ENCODE peak calls at places on chromosomes 5 and 9, in seven cellular contexts. G is trophoblast cell, S is IMR-90, B is mesendoderm, M is mesenchymal stem cell, Y is H9, R is H1. E is an unnamed sample.

GRCh38 chr9:2291980-2292704 is 277.0 kb downstream of the SMARCA2 start:
- DNase-seq in G (peak), S (no peak), B (peak), M (no peak), Y (no peak), R (no peak), E (no peak)

GRCh38 chr5:147037517-147038205 is 159.1 kb upstream of the PPP2R2B start:
- DNase-seq in G (no peak), S (peak), B (no peak), M (peak), Y (no peak), R (no peak), E (no peak)

GRCh38 chr5:173004447-173004846 is 20.9 kb downstream of the ATP6V0E1 start:
- DNase-seq in G (no peak), S (no peak), B (no peak), M (no peak), Y (no peak), R (no peak), E (no peak)

GRCh38 chr9:114662081-114662989 is 4.7 kb upstream of the TEX53 start:
- DNase-seq in G (peak), S (peak), B (peak), M (peak), Y (peak), R (peak), E (peak)

GRCh38 chr5:134438268-134438622 is 26.6 kb upstream of the CDKN2AIPNL start:
- DNase-seq in G (peak), S (peak), B (no peak), M (peak), Y (no peak), R (no peak), E (no peak)

GRCh38 chr5:43034591-43034968 is 5.5 kb downstream of the ANXA2R start:
- DNase-seq in G (no peak), S (peak), B (peak), M (peak), Y (peak), R (peak), E (no peak)

GRCh38 chr9:97632406-97632991 is 669 bp downstream of the TSTD2 start:
- DNase-seq in G (peak), S (peak), B (peak), M (peak), Y (peak), R (no peak), E (peak)

GRCh38 chr9:134286513-134287245 is 39.6 kb upstream of the RXRA start:
- DNase-seq in G (no peak), S (no peak), B (no peak), M (no peak), Y (no peak), R (no peak), E (no peak)

GRCh38 chr5:168978015-168978414 is 322.9 kb downstream of the SLIT3 start:
- DNase-seq in G (peak), S (peak), B (no peak), M (no peak), Y (no peak), R (no peak), E (no peak)

GRCh38 chr5:175263776-175264175 is 180.2 kb downstream of the DRD1 start:
- DNase-seq in G (peak), S (no peak), B (no peak), M (no peak), Y (no peak), R (no peak), E (no peak)

GRCh38 chr9:33818832-33819500 is 2.0 kb downstream of the UBE2R2 start:
- DNase-seq in G (no peak), S (peak), B (no peak), M (peak), Y (no peak), R (no peak), E (no peak)

GRCh38 chr5:170313344-170313743 is 15.8 kb upstream of the LCP2 start:
- DNase-seq in G (no peak), S (no peak), B (no peak), M (no peak), Y (no peak), R (no peak), E (no peak)

GRCh38 chr9:114521846-114522245 is 16.6 kb upstream of the WHRN start:
- DNase-seq in G (no peak), S (peak), B (no peak), M (no peak), Y (no peak), R (no peak), E (no peak)

GRCh38 chr5:142644640-142645361 is 41.1 kb downstream of the FGF1 start:
- DNase-seq in G (peak), S (peak), B (peak), M (peak), Y (no peak), R (no peak), E (no peak)

GRCh38 chr9:75186767-75187380 is 98.6 kb downstream of the OSTF1 start:
- DNase-seq in G (peak), S (peak), B (no peak), M (peak), Y (no peak), R (no peak), E (no peak)

GRCh38 chr5:137055271-137055872 is 443.8 kb downstream of the SPOCK1 start:
- DNase-seq in G (no peak), S (no peak), B (no peak), M (no peak), Y (no peak), R (no peak), E (no peak)

GRCh38 chr5:172274951-172275753 is 8.4 kb downstream of the UBTD2 start:
- DNase-seq in G (peak), S (no peak), B (peak), M (peak), Y (no peak), R (peak), E (no peak)

GRCh38 chr9:132182609-132183073 is 20.8 kb downstream of the NTNG2 start:
- DNase-seq in G (no peak), S (no peak), B (peak), M (no peak), Y (no peak), R (no peak), E (no peak)

GRCh38 chr5:14168139-14168792 is 25.1 kb downstream of the TRIO start:
- DNase-seq in G (no peak), S (peak), B (no peak), M (peak), Y (no peak), R (no peak), E (no peak)

GRCh38 chr5:39765381-39765780 is 340.6 kb upstream of the DAB2 start:
- DNase-seq in G (no peak), S (peak), B (no peak), M (peak), Y (no peak), R (no peak), E (no peak)

DNA sequence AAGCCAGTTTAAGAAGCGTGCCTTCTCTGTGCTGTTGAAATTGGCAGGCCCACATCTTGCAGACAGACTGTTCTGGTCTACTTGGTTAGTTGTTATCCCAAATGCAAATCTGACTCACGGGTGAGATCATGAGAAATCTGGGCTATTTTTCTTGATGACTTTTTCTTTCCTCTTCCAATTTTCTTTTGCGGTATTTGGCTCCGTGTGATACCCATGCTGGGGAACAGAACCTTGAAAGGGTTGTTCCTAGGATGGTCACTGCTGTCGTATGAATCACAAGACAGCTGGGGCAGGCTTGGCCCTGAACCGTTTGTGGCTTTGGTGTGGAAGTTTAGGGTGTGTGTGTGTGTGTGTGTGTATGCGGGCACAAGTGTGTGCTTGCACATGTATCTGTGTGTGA is 24.6 kb downstream of the PDZD2 start:
- DNase-seq in G (no peak), S (peak), B (no peak), M (no peak), Y (no peak), R (no peak), E (no peak)
- H2BK120ac ChIP-seq in G (no peak), S (no peak), B (no peak), M (no peak), Y (no peak), R (no peak), E (no peak)

GRCh38 chr9:94083384-94083783 is 880 bp upstream of the PTPDC1 start:
- DNase-seq in G (no peak), S (no peak), B (no peak), M (no peak), Y (no peak), R (no peak), E (no peak)

GRCh38 chr9:94082553-94082952 is 1.7 kb upstream of the PTPDC1 start:
- DNase-seq in G (no peak), S (no peak), B (no peak), M (no peak), Y (no peak), R (no peak), E (no peak)

GRCh38 chr9:94081864-94082468 is 2.3 kb upstream of the PTPDC1 start:
- DNase-seq in G (no peak), S (no peak), B (peak), M (no peak), Y (no peak), R (no peak), E (no peak)

GRCh38 chr9:94084314-94084713 is at the start of gene PTPDC1:
- DNase-seq in G (peak), S (peak), B (peak), M (peak), Y (peak), R (peak), E (peak)

DNA sequence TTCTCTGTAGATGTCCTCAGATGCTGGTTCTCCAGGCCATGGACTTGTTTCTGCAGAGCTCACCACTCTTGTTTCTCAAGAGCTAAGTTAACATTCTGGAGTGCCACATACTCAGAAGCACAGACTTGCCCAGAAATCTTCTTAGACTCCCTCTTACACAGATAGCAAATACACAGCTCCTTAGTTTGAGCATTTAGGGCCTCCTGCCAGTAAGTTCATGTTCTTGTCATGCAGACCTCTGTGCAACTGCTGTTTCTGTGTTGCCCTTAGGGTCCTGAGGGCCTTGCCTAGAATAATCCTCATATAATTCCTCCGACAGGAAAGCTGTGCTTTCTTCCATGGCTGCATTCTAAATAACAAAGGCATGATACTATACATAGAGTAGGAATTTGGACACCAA is 1.3 kb upstream of the PTPDC1 start:
- DNase-seq in G (no peak), S (peak), B (no peak), M (peak), Y (no peak), R (no peak), E (no peak)
- H3K27ac ChIP-seq in G (no peak), S (no peak), B (no peak), M (no peak), Y (no peak), R (no peak), E (no peak)

GRCh38 chr9:20083417-20083816 is 294.6 kb upstream of the SLC24A2 start:
- DNase-seq in G (no peak), S (no peak), B (no peak), M (no peak), Y (no peak), R (no peak), E (no peak)
- H2BK120ac ChIP-seq in G (no peak), S (no peak), B (no peak), M (no peak), Y (no peak), R (no peak), E (no peak)

GRCh38 chr9:127896395-127897193 is 2.8 kb downstream of the ST6GALNAC6 start:
- DNase-seq in G (peak), S (no peak), B (no peak), M (no peak), Y (no peak), R (no peak), E (no peak)
- H3K27ac ChIP-seq in G (no peak), S (peak), B (no peak), M (peak), Y (no peak), R (no peak), E (peak)